ENCODE peak calls at places on chromosomes 16 and 17, in four cellular contexts. C is psoas muscle, H is transverse colon, T is neural progenitor cell. V is an unnamed sample.

GRCh38 chr17:44066204-44066930 is at the start of gene LSM12:
- DNase-seq in C (peak), H (peak), T (peak), V (peak)

GRCh38 chr17:65523411-65523810 is 38.0 kb downstream of the AXIN2 start:
- DNase-seq in C (no peak), H (no peak), T (no peak), V (no peak)

GRCh38 chr17:19678581-19679418 is 30.2 kb downstream of the ALDH3A2 start:
- DNase-seq in C (no peak), H (no peak), T (no peak), V (no peak)

GRCh38 chr17:28491286-28491685 is 14.9 kb upstream of the FOXN1 start:
- DNase-seq in C (no peak), H (no peak), T (no peak), V (no peak)

GRCh38 chr17:82324566-82325285 is 7.3 kb upstream of the CD7 start:
- DNase-seq in C (no peak), H (peak), T (no peak), V (no peak)

GRCh38 chr16:77298638-77299360 is 99.6 kb downstream of the SYCE1L start:
- DNase-seq in C (no peak), H (no peak), T (no peak), V (peak)

GRCh38 chr17:4420692-4421131 is 13.0 kb upstream of the SPNS3 start:
- DNase-seq in C (no peak), H (peak), T (peak), V (peak)

GRCh38 chr17:47707884-47708283 is 13.9 kb downstream of the TBKBP1 start:
- DNase-seq in C (no peak), H (no peak), T (no peak), V (no peak)

GRCh38 chr16:17346774-17347569 is 123.8 kb downstream of the XYLT1 start:
- DNase-seq in C (no peak), H (peak), T (no peak), V (no peak)

GRCh38 chr17:7242717-7243576 is 698 bp upstream of the GABARAP start:
- DNase-seq in C (peak), H (peak), T (peak), V (peak)
- TF ChIP-seq CTCF in C (peak), H (no peak), T (peak), V (no peak)

GRCh38 chr16:81214745-81215166 is 23.7 kb upstream of the BCO1 start:
- DNase-seq in C (no peak), H (peak), T (peak), V (peak)

GRCh38 chr16:81216114-81216513 is 22.4 kb upstream of the BCO1 start:
- DNase-seq in C (no peak), H (no peak), T (no peak), V (no peak)

GRCh38 chr16:81210807-81211206 is 27.7 kb upstream of the BCO1 start:
- DNase-seq in C (no peak), H (no peak), T (no peak), V (no peak)

GRCh38 chr16:81216706-81217105 is 21.8 kb upstream of the BCO1 start:
- DNase-seq in C (no peak), H (no peak), T (no peak), V (no peak)

DNA sequence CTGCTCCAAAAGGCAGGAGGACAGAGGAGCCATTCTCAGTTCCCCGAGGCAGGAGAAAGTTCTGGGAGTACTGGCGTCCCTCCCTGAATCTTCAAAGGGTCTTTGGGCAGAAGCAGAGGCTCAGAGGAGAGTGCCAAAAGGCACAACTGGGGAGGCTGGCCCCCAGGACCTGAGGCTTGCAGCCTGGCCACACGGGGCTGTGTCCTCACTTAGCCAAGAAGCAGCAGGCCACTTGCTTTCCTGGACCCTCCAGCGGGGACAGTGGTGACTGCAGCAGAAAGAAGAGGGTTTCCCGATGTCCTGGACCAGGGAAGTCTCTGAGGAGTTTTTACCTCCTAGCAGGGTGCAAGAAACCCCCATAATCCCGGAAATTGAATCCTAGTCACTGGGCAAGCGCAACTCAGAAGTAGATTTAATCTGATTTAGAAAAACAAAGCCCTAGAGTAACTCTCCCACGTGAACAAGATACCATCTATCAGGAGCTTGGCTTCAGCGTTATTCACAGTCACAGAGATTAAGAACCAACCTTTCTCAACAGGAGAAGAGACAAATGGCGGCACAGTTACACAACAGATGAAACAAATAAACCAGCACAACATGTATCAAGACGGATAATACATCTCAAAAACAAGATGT is 25.5 kb upstream of the BCO1 start:
- DNase-seq in C (no peak), H (no peak), T (peak), V (no peak)
- TF ChIP-seq CTCF in C (no peak), H (no peak), T (no peak), V (no peak)

GRCh38 chr16:87930456-87930855 is 5.9 kb downstream of the CA5A start:
- DNase-seq in C (no peak), H (no peak), T (no peak), V (peak)
- TF ChIP-seq CTCF in C (no peak), H (no peak), T (peak), V (peak)

DNA sequence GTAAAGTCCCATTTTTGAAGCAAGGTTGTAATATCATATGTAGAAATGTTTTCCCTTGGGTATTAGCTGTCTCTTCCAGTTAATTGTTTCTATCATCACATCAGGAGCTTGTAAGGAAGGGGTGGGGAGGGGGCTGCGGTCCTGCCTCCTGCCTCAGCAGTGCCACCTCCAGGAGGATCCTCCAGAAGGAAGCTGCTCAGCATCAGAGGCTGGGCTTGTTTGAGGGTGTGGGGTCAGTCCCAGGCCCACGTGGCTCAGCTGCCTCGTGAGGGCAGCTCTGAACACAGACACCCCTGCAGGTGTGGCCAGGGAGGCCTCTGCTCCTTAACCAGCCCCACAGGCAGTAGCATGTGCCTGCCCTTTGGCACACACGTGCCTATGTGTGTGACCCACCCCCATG is 46.2 kb downstream of the MRM1 start:
- DNase-seq in C (no peak), H (no peak), T (peak), V (peak)
- TF ChIP-seq CTCF in C (no peak), H (no peak), T (peak), V (peak)

GRCh38 chr17:77528516-77529327 is 388.0 kb downstream of the SEC14L1 start:
- DNase-seq in C (no peak), H (no peak), T (peak), V (no peak)
- TF ChIP-seq CTCF in C (no peak), H (no peak), T (peak), V (no peak)

DNA sequence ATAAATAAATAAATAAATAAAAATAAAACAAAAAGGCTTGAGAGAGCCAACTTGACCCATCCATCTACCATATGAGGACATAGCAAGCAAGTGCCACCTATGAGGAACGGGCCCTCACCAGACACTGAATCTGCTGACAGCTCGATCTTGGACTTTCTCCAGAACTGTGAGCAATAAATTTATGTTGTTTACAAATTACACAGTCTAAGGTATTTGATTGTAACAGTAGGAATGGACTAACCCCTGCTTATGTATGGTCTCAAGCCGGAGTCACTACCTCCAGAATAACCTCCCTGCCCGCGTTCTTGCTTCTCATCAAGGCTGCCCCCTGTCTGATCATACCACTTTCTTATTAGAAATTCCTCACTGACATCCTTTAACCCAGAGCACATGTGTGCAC is 9.9 kb downstream of the SLC5A11 start:
- DNase-seq in C (no peak), H (no peak), T (no peak), V (no peak)
- TF ChIP-seq CTCF in C (no peak), H (no peak), T (no peak), V (no peak)

DNA sequence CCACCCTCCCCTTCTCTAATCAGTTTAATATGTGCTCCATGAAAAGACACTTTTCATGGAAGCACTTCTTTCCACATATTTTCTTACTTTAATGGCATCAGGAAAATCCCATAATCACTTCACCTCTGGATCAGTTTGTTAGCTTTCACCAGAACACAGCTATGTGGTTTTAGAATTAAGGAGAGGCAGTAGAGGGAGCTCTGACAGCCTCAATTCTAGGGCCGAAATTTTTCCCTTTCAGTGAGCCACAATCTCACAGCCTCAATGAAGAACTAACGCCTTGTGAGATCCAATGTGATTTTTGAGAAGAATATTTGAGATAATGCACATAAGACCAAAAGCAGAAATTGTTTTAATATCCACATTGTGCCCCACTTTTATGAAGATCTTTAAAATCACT is 1494.0 kb upstream of the CDH8 start:
- DNase-seq in C (no peak), H (no peak), T (peak), V (no peak)
- TF ChIP-seq CTCF in C (no peak), H (no peak), T (peak), V (no peak)

GRCh38 chr16:57778658-57779057 is 23.6 kb downstream of the KIFC3 start:
- DNase-seq in C (no peak), H (no peak), T (no peak), V (no peak)

GRCh38 chr16:57774886-57775285 is 27.4 kb downstream of the KIFC3 start:
- DNase-seq in C (peak), H (no peak), T (no peak), V (no peak)

GRCh38 chr16:57773019-57773418 is 29.3 kb downstream of the KIFC3 start:
- DNase-seq in C (peak), H (no peak), T (no peak), V (no peak)

GRCh38 chr16:57773680-57774295 is 28.5 kb downstream of the KIFC3 start:
- DNase-seq in C (peak), H (no peak), T (no peak), V (no peak)

GRCh38 chr16:57775661-57776469 is 26.4 kb downstream of the KIFC3 start:
- DNase-seq in C (peak), H (peak), T (peak), V (no peak)
- TF ChIP-seq CTCF in C (peak), H (peak), T (peak), V (no peak)

DNA sequence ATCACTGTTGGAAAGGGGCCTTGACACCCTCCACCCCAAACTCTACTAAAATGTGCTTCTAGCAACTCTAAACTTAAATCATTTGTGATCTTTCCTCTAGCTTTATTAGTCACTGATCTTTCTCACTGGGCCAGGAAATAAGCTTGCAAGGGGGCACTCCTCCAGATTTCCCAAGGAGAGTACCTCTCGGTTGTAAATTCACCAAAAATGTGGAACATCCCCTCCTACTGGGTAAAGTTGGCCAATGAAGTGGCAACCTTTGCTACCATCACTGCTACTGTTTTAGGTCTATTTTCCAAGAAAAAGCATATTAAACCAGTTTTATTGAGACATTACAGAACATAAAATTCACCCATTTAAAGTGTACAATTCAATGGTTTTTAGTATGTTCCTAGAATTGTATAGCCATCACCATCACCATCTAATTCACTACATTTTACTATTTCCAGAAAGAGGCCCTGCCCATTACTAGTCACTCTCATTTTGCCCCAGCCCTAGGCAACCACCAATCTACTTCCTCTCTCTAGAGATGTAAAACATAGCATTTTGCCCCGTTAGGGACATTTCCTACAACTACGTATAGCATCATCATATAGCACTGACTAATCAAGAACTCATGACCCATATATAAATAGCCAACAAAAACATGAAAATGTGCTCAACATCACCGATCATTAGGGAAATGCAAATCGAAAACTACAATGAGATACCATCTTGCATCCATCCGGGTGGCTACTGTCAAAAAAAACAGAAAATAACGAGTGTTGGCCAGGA is 44.6 kb upstream of the ADCY9 start:
- DNase-seq in C (no peak), H (no peak), T (no peak), V (no peak)
- TF ChIP-seq CTCF in C (no peak), H (no peak), T (no peak), V (no peak)

DNA sequence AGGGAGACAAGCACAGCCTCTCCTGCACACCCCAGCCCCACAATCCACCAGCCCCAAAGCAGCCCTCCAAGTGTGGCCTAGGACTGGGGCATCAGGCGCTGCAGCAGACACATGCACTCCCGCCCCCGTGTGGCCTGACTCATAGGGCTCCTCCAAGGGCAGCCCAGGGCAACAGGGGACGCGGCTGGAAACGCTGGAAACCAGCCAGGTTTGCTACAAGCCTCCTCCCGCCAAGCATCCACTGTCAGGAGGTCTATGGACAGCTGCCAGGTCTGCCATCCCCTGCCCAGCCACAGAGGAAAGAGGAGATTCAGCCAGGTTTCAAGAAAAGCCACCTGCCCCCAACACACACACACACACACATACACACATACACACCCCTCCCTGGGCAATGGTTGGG is 25.8 kb downstream of the SRCIN1 start:
- DNase-seq in C (no peak), H (no peak), T (peak), V (peak)
- TF ChIP-seq CTCF in C (no peak), H (no peak), T (peak), V (peak)